ENCODE peak calls at places on chromosomes 6 and 20, in seven cellular contexts. G, S, D, U, L, Z and B are unnamed samples.

GRCh38 chr6:146895101-146895771 is 296.5 kb downstream of the ADGB start:
- DNase-seq in G (no peak), S (no peak), D (no peak), U (no peak), L (no peak), Z (no peak), B (no peak)

GRCh38 chr6:145547596-145548325 is 187.6 kb downstream of the EPM2A start:
- DNase-seq in G (no peak), S (no peak), D (no peak), U (no peak), L (no peak), Z (no peak), B (no peak)

GRCh38 chr6:157272866-157273755 is 50.2 kb downstream of the TMEM242 start:
- DNase-seq in G (peak), S (no peak), D (no peak), U (no peak), L (peak), Z (no peak), B (peak)

GRCh38 chr6:130520235-130520634 is 154.4 kb downstream of the TMEM200A start:
- DNase-seq in G (no peak), S (no peak), D (no peak), U (no peak), L (no peak), Z (no peak), B (no peak)

GRCh38 chr20:20369353-20370086 is 1.6 kb downstream of the INSM1 start:
- DNase-seq in G (no peak), S (peak), D (no peak), U (no peak), L (no peak), Z (no peak), B (no peak)

GRCh38 chr6:109221543-109222195 is 126.4 kb downstream of the CEP57L1 start:
- DNase-seq in G (no peak), S (no peak), D (no peak), U (no peak), L (no peak), Z (no peak), B (no peak)

GRCh38 chr6:15441215-15441868 is 195.5 kb downstream of the JARID2 start:
- DNase-seq in G (peak), S (peak), D (peak), U (peak), L (no peak), Z (no peak), B (no peak)

GRCh38 chr6:134080171-134080795 is 27.9 kb upstream of the SLC2A12 start:
- DNase-seq in G (no peak), S (peak), D (no peak), U (peak), L (no peak), Z (no peak), B (no peak)

GRCh38 chr6:156804402-156804801 is 27.2 kb downstream of the ARID1B start:
- DNase-seq in G (no peak), S (no peak), D (no peak), U (no peak), L (no peak), Z (no peak), B (no peak)

GRCh38 chr6:139240161-139241010 is 51.4 kb downstream of the TXLNB start:
- DNase-seq in G (no peak), S (peak), D (peak), U (no peak), L (no peak), Z (no peak), B (no peak)

GRCh38 chr20:31788578-31788977 is 30.6 kb upstream of the MYLK2 start:
- DNase-seq in G (no peak), S (no peak), D (peak), U (no peak), L (no peak), Z (no peak), B (no peak)